ENCODE peak calls at places on chromosomes 2 and 18, in four cellular contexts. V is GM12878, Z is K562, O is H1. W is an unnamed sample.
A peak's percentile ranks its signal among the peaks of the same experiment; 100 is the strongest.

GRCh38 chr2:20196053-20196880 is 28.7 kb downstream of the SDC1 start:
- DNase-seq in O (no peak), Z (no peak), V (no peak), W (peak; percentile 74)

GRCh38 chr18:46169464-46169941 is 65.3 kb downstream of the HAUS1 start:
- DNase-seq in V (no peak), O (no peak), Z (peak; percentile 51), W (peak; percentile 58)

GRCh38 chr18:13216092-13216582 is 2.4 kb upstream of the LDLRAD4 start:
- DNase-seq in Z (peak; percentile 13), O (peak; percentile 23), V (peak; percentile 4), W (peak; percentile 66)

GRCh38 chr2:55431982-55432627 is 12.4 kb upstream of the CCDC88A start:
- DNase-seq in Z (peak; percentile 30), V (no peak), O (no peak), W (peak; percentile 32)

GRCh38 chr2:187299122-187299906 is 148.7 kb downstream of the CALCRL start:
- DNase-seq in O (no peak), V (no peak), Z (no peak), W (no peak)

GRCh38 chr2:66813976-66814375 is 379.1 kb downstream of the MEIS1 start:
- DNase-seq in V (no peak), Z (no peak), O (no peak), W (no peak)

GRCh38 chr2:191710411-191710900 is 32.5 kb downstream of the NABP1 start:
- DNase-seq in V (no peak), O (no peak), Z (no peak), W (no peak)

GRCh38 chr2:20422679-20423271 is 24.1 kb upstream of the RHOB start:
- DNase-seq in Z (peak; percentile 44), V (no peak), O (no peak), W (peak; percentile 53)

GRCh38 chr2:70070557-70071268 is 16.6 kb upstream of the PCBP1 start:
- DNase-seq in O (no peak), Z (peak; percentile 87), V (no peak), W (peak; percentile 87)

GRCh38 chr2:86283461-86284030 is 53.9 kb downstream of the REEP1 start:
- DNase-seq in O (no peak), V (no peak), Z (no peak), W (no peak)

GRCh38 chr18:10232062-10232461 is 222.4 kb upstream of the APCDD1 start:
- DNase-seq in Z (no peak), V (no peak), O (no peak), W (no peak)

GRCh38 chr2:54704238-54704637 is 19.2 kb upstream of the EML6 start:
- DNase-seq in V (no peak), Z (no peak), O (no peak), W (no peak)

GRCh38 chr2:205776720-205777119 is 94.4 kb downstream of the NRP2 start:
- DNase-seq in O (no peak), V (no peak), Z (no peak), W (no peak)

GRCh38 chr2:163667064-163667887 is 68.5 kb downstream of the FIGN start:
- DNase-seq in O (no peak), V (no peak), Z (no peak), W (peak; percentile 81)

GRCh38 chr18:43661570-43661969 is 384.3 kb upstream of the SYT4 start:
- DNase-seq in O (peak; percentile 19), V (peak; percentile 4), Z (no peak), W (peak; percentile 1)

GRCh38 chr2:52220393-52220792 is 1188.5 kb upstream of the NRXN1 start:
- DNase-seq in Z (no peak), O (no peak), V (no peak), W (no peak)

GRCh38 chr18:39487932-39488331 is 1922.3 kb upstream of the CELF4 start:
- DNase-seq in Z (no peak), V (no peak), O (no peak), W (no peak)

GRCh38 chr18:62959481-62959880 is 244.1 kb downstream of the PHLPP1 start:
- DNase-seq in O (no peak), V (no peak), Z (no peak), W (no peak)

GRCh38 chr18:75075429-75075841 is 133.5 kb downstream of the PTGR3 start:
- DNase-seq in Z (no peak), O (no peak), V (no peak), W (no peak)

GRCh38 chr18:62499263-62499650 is 23.6 kb upstream of the ZCCHC2 start:
- DNase-seq in V (no peak), Z (no peak), O (no peak), W (no peak)

GRCh38 chr2:111100765-111101162 is 19.9 kb upstream of the BCL2L11 start:
- DNase-seq in Z (peak; percentile 13), O (no peak), V (peak; percentile 78), W (no peak)

GRCh38 chr2:223532161-223532560 is 70.0 kb downstream of the SCG2 start:
- DNase-seq in O (no peak), Z (no peak), V (no peak), W (no peak)

GRCh38 chr2:85957256-85957655 is 68.5 kb upstream of the ST3GAL5 start:
- DNase-seq in Z (no peak), V (no peak), O (no peak), W (no peak)

GRCh38 chr18:62339106-62339988 is 14.2 kb downstream of the TNFRSF11A start:
- DNase-seq in V (no peak), O (no peak), Z (peak; percentile 25), W (no peak)

GRCh38 chr2:127427376-127428056 is 9.3 kb downstream of the PROC start:
- DNase-seq in O (no peak), V (no peak), Z (no peak), W (no peak)

GRCh38 chr18:57533399-57533884 is 53.1 kb downstream of the FECH start:
- DNase-seq in V (no peak), Z (no peak), O (no peak), W (peak; percentile 49)

GRCh38 chr2:112187046-112187715 is 49.0 kb downstream of the FBLN7 start:
- DNase-seq in Z (no peak), V (no peak), O (no peak), W (no peak)

GRCh38 chr2:159157361-159158045 is 129.0 kb downstream of the WDSUB1 start:
- DNase-seq in O (no peak), V (peak; percentile 4), Z (no peak), W (no peak)

GRCh38 chr2:47174731-47175361 is 19.7 kb upstream of the STPG4 start:
- DNase-seq in V (no peak), O (no peak), Z (peak; percentile 72), W (peak; percentile 49)

GRCh38 chr2:239955086-239955988 is 69.8 kb downstream of the NDUFA10 start:
- DNase-seq in Z (no peak), V (no peak), O (no peak), W (no peak)

GRCh38 chr2:84991404-84992151 is 20.6 kb downstream of the KCMF1 start:
- DNase-seq in O (no peak), V (no peak), Z (no peak), W (no peak)

GRCh38 chr2:120763516-120763915 is 27.8 kb downstream of the GLI2 start:
- DNase-seq in O (no peak), Z (no peak), V (no peak), W (no peak)

GRCh38 chr2:20542761-20543578 is 96.1 kb downstream of the RHOB start:
- DNase-seq in V (no peak), O (no peak), Z (no peak), W (no peak)

GRCh38 chr2:140797718-140798117 is 1333.1 kb downstream of the LRP1B start:
- DNase-seq in Z (no peak), O (no peak), V (peak; percentile 23), W (no peak)
- TF ChIP-seq SP1 in Z (no peak), O (no peak), V (no peak), W (no peak)

GRCh38 chr2:32783468-32783867 is 155.6 kb downstream of the TTC27 start:
- DNase-seq in O (no peak), Z (no peak), V (no peak), W (no peak)
- TF ChIP-seq KDM1A in O (no peak), Z (no peak), V (no peak), W (no peak)

GRCh38 chr18:67132919-67133318 is 383.6 kb downstream of the DSEL start:
- DNase-seq in V (no peak), Z (no peak), O (no peak), W (no peak)
- TF ChIP-seq SP1 in V (no peak), Z (no peak), O (no peak), W (no peak)

GRCh38 chr18:50177294-50177992 is 17.5 kb downstream of the MYO5B start:
- DNase-seq in Z (no peak), V (no peak), O (no peak), W (no peak)
- TF ChIP-seq KDM1A in Z (no peak), V (no peak), O (no peak), W (no peak)

DNA sequence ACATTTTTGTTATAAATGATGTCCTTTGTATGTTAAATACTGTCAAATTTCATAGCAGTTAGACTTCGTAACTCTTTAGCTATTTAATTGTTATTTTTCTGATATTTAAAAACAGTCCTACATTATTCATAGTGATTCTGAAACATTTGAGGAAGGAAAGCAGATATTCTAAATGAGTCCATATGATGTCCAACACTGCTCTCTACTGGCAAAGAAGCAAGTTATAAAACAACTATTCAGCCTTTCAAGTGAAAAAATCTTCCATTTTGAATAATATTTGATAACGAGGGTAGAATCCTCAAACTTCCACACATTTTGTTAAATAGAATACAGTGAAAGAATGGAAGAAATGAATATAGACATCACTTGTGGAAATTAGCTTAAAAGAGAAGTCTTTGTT is 220.8 kb downstream of the GULP1 start:
- DNase-seq in Z (peak; percentile 35), O (no peak), V (no peak), W (peak; percentile 33)
- TF ChIP-seq SP1 in Z (no peak), O (no peak), V (no peak), W (no peak)

DNA sequence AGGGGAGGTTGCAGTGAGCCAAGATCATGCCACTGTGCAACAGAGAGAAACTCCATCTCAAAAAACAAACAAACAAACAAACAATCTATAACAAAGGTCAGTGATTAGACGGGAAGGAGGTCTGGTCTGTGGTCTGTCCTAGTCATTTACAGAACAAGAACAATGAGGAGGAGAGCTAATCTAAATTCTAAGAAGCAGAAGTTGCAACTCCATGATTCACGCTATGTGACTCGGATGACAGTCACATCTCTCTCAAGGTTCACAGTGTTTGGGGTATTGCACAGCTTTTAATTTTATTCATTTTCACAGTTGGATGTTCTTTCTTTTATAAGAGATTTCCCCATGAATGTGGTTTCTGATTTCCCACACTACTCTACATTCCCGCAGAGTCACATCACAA is 218.7 kb upstream of the PIEZO2 start:
- DNase-seq in Z (no peak), O (no peak), V (peak; percentile 28), W (no peak)
- TF ChIP-seq KDM1A in Z (no peak), O (no peak), V (no peak), W (no peak)

DNA sequence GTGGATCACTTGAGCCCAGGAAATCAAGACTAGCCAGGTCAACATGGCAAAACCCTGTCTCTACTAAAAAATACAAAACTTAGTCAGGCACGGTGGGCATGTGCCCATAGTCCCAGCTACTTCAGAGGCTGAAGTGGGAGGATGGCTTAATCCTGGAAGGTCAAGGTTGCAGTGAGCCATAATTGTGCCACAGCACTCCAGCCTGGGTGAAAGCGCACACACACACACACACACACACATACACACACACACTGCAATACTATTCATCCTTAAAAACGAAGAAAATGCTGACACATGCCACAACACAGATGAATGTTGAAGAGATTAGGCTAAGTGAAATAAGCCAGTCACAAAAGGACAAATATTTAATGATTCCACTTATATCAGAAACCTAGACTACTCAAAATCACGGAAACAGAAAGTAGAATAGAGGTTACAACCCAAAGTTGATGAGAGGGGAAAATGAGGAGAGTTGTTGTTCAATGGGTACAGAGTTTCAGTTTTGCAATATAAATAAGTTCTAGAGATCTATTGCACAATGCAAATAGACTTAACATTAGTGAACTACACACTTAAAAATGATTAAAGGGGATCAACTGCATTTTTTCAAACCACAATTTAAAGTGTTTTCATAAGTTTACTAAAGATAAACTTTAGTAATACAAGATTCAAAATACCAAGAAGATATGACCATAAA is 114.5 kb downstream of the USP34 start:
- DNase-seq in O (no peak), Z (no peak), V (no peak), W (peak; percentile 43)
- TF ChIP-seq SP1 in O (no peak), Z (no peak), V (no peak), W (no peak)

GRCh38 chr2:26805241-26805676 is 19.4 kb downstream of the CENPA start:
- DNase-seq in V (no peak), Z (no peak), O (no peak), W (no peak)
- TF ChIP-seq KDM1A in V (no peak), Z (no peak), O (no peak), W (no peak)